ENCODE peak calls at places on chromosomes 12 and 14, in four cellular contexts. P, S, M and J are unnamed samples.
A peak's percentile ranks its signal among the peaks of the same experiment; 100 is the strongest.

GRCh38 chr12:67202344-67203012 is 66.7 kb upstream of the CAND1 start:
- DNase-seq in P (no peak), S (no peak), M (no peak), J (no peak)

GRCh38 chr14:36646664-36647416 is 14.8 kb upstream of the PAX9 start:
- DNase-seq in P (no peak), S (no peak), M (no peak), J (no peak)

GRCh38 chr12:124654666-124655316 is 87.4 kb upstream of the NCOR2 start:
- DNase-seq in P (no peak), S (peak; percentile 76), M (no peak), J (peak; percentile 57)

GRCh38 chr14:67665886-67666285 is 8.5 kb downstream of the VTI1B start:
- DNase-seq in P (no peak), S (no peak), M (no peak), J (no peak)

GRCh38 chr12:95557625-95558024 is 6.3 kb upstream of the USP44 start:
- DNase-seq in P (no peak), S (no peak), M (no peak), J (no peak)

GRCh38 chr14:35844494-35844893 is 18.4 kb downstream of the BRMS1L start:
- DNase-seq in P (no peak), S (no peak), M (no peak), J (no peak)

GRCh38 chr12:27179399-27180214 is 64.5 kb upstream of the STK38L start:
- DNase-seq in P (no peak), S (peak; percentile 44), M (no peak), J (no peak)

GRCh38 chr12:125110641-125111360 is 45.6 kb downstream of the AACS start:
- DNase-seq in P (no peak), S (no peak), M (peak; percentile 51), J (no peak)

GRCh38 chr12:18752947-18753346 is 15.0 kb downstream of the CAPZA3 start:
- DNase-seq in P (no peak), S (no peak), M (no peak), J (no peak)

GRCh38 chr14:61438860-61439765 is 117.7 kb downstream of the PRKCH start:
- DNase-seq in P (peak; percentile 8), S (peak; percentile 45), M (peak; percentile 53), J (no peak)

GRCh38 chr12:80632835-80633234 is 74.6 kb upstream of the MYF6 start:
- DNase-seq in P (no peak), S (no peak), M (no peak), J (peak; percentile 36)

GRCh38 chr12:64752833-64753238 is 6.4 kb downstream of the GNS start:
- DNase-seq in P (no peak), S (no peak), M (no peak), J (no peak)

GRCh38 chr14:101820283-101820798 is 58.8 kb downstream of the PPP2R5C start:
- DNase-seq in P (no peak), S (no peak), M (no peak), J (no peak)
- H3K27ac ChIP-seq in P (no peak overlapping the region), S (no peak overlapping the region), M (peak overlapping the region; percentile 10), J (no peak overlapping the region)

DNA sequence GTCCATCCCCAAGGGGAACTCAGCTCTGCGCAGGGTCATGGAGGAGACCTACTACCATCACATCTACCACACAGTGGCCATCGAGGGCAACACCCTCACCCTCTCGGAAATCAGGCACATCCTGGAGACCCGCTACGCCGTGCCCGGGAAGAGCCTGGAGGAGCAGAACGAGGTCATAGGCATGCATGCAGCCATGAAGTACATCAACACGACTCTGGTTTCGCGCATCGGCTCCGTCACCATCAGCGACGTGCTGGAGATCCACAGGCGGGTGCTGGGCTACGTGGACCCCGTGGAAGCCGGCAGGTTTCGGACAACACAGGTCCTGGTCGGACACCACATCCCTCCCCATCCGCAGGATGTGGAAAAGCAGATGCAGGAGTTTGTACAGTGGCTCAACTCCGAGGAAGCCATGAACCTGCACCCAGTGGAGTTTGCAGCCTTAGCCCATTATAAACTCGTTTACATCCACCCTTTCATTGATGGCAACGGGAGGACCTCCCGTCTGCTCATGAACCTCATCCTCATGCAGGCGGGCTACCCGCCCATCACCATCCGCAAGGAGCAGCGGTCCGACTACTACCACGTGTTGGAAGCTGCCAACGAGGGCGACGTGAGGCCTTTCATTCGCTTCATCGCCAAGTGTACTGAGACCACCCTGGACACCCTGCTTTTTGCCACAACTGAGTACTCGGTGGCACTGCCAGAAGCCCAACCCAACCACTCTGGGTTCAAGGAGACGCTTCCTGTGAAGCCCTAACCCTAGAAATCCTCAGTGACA is 3.8 kb downstream of the FICD start:
- DNase-seq in P (no peak), S (no peak), M (no peak), J (no peak)
- H3K4me3 ChIP-seq in P (no peak overlapping the region), S (no peak overlapping the region), M (no peak overlapping the region), J (no peak overlapping the region)

GRCh38 chr14:105481886-105482454 is 4.7 kb upstream of the CRIP1 start:
- DNase-seq in P (peak; percentile 79), S (peak; percentile 97), M (peak; percentile 97), J (no peak)
- TF ChIP-seq CTCF in P (no peak), S (peak; percentile 30), M (no peak), J (no peak)

GRCh38 chr12:14975451-14975850 is 2.6 kb downstream of the PDE6H start:
- DNase-seq in P (no peak), S (no peak), M (no peak), J (no peak)
- H3K27ac ChIP-seq in P (no peak overlapping the region), S (no peak overlapping the region), M (no peak overlapping the region), J (peak overlapping the region; percentile 80)

GRCh38 chr14:29805415-29806123 is 122.1 kb downstream of the PRKD1 start:
- DNase-seq in P (peak; percentile 24), S (peak; percentile 33), M (no peak), J (no peak)
- H3K4me3 ChIP-seq in P (no peak overlapping the region), S (no peak overlapping the region), M (no peak overlapping the region), J (no peak overlapping the region)

GRCh38 chr12:132459270-132459669 is 30.7 kb upstream of the FBRSL1 start:
- DNase-seq in P (no peak), S (no peak), M (no peak), J (no peak)

GRCh38 chr12:132458441-132459225 is 31.3 kb upstream of the FBRSL1 start:
- DNase-seq in P (no peak), S (no peak), M (no peak), J (no peak)

GRCh38 chr12:132462778-132463177 is 27.2 kb upstream of the FBRSL1 start:
- DNase-seq in P (no peak), S (no peak), M (no peak), J (no peak)

GRCh38 chr12:132461526-132461925 is 28.4 kb upstream of the FBRSL1 start:
- DNase-seq in P (no peak), S (no peak), M (no peak), J (no peak)

DNA sequence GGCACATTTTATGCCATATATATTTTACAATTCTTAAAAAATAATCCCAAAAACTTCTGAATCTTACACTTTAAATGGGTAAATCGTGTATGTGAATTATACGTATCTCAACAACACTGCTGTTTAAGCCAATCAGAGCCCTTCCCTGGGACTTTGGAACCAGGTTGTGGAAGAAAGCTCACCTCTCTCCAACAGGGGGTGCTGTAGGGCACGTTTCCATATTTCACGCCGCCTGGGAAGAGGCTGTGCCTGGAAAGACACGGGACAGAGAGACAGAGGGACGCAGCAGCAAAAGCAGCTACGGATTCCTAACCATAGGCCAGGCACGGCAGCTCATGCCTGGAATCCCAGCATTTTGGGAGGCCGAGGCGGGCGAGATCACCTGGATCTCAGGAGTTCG is 29.4 kb upstream of the FBRSL1 start:
- DNase-seq in P (no peak), S (no peak), M (peak; percentile 42), J (peak; percentile 58)
- TF ChIP-seq CTCF in P (no peak), S (peak; percentile 18), M (no peak), J (peak; percentile 60)

GRCh38 chr12:40986031-40986430 is 202.1 kb upstream of the PDZRN4 start:
- DNase-seq in P (no peak), S (no peak), M (no peak), J (no peak)

GRCh38 chr12:40989785-40990184 is 198.3 kb upstream of the PDZRN4 start:
- DNase-seq in P (no peak), S (no peak), M (no peak), J (no peak)

GRCh38 chr12:40988335-40988734 is 199.8 kb upstream of the PDZRN4 start:
- DNase-seq in P (no peak), S (no peak), M (no peak), J (no peak)

GRCh38 chr12:40992158-40992557 is 196.0 kb upstream of the PDZRN4 start:
- DNase-seq in P (no peak), S (no peak), M (no peak), J (no peak)

DNA sequence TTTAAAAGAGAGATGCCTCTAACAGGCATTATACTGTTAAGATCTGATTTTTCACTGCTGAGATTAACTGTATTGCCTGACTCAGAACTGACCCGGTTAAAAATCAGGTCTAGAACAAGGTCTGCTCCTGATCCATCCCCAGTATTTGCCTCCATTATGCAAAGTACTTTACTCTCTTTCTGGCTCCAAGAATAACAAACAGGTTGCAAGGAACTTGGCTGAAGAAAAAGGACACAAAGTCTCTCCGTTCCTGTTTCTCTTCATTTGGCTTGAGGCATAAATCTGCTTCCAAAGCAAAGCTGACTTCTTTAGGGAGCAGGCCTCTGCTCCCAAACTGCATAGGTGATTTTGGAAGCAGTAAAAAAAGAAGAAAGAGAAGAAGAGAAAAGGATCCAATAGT is 199.3 kb upstream of the PDZRN4 start:
- DNase-seq in P (no peak), S (no peak), M (no peak), J (no peak)
- H3K27ac ChIP-seq in P (no peak overlapping the region), S (no peak overlapping the region), M (no peak overlapping the region), J (no peak overlapping the region)

GRCh38 chr14:103101964-103102688 is 7.6 kb downstream of the EXOC3L4 start:
- DNase-seq in P (no peak), S (no peak), M (no peak), J (no peak)
- H3K4me3 ChIP-seq in P (no peak overlapping the region), S (peak overlapping the region; percentile 6), M (no peak overlapping the region), J (no peak overlapping the region)

GRCh38 chr14:33985242-33985641 is 34.4 kb upstream of the EGLN3 start:
- DNase-seq in P (no peak), S (no peak), M (no peak), J (no peak)

GRCh38 chr14:33986804-33987203 is 35.9 kb upstream of the EGLN3 start:
- DNase-seq in P (no peak), S (no peak), M (no peak), J (no peak)

GRCh38 chr14:33990790-33991189 is 39.9 kb upstream of the EGLN3 start:
- DNase-seq in P (no peak), S (no peak), M (no peak), J (no peak)

GRCh38 chr14:33992274-33993050 is 41.6 kb upstream of the EGLN3 start:
- DNase-seq in P (no peak), S (no peak), M (no peak), J (no peak)

GRCh38 chr14:33987565-33988080 is 36.7 kb upstream of the EGLN3 start:
- DNase-seq in P (no peak), S (no peak), M (no peak), J (no peak)
- TF ChIP-seq CTCF in P (no peak), S (no peak), M (no peak), J (no peak)